ENCODE peak calls at places on chromosome 19, in seven cellular contexts. B is GM23248, K is neuronal stem cell, X is neural progenitor cell, E is endodermal cell, D is endothelial cell of umbilical vein, L is IMR-90. G is an unnamed sample.

GRCh38 chr19:3478409-3479176 is 1.7 kb downstream of the SMIM24 start:
- DNase-seq in X (no peak), D (no peak), B (no peak), L (no peak), K (no peak), E (peak), G (no peak)

GRCh38 chr19:15091918-15092753 is 10.1 kb downstream of the OR1I1 start:
- DNase-seq in X (peak), E (peak), K (peak), L (peak), D (peak), B (peak), G (peak)

GRCh38 chr19:6685962-6686627 is 16.1 kb upstream of the TNFSF14 start:
- DNase-seq in D (no peak), B (no peak), K (no peak), X (no peak), L (no peak), E (no peak), G (no peak)

GRCh38 chr19:42422092-42422575 is 5.1 kb downstream of the LIPE start:
- DNase-seq in B (no peak), X (no peak), K (no peak), L (no peak), D (no peak), E (no peak), G (no peak)

GRCh38 chr19:32421589-32422361 is 16.2 kb downstream of the DPY19L3 start:
- DNase-seq in B (no peak), D (peak), X (no peak), L (no peak), K (no peak), E (no peak), G (no peak)

GRCh38 chr19:7224205-7224833 is 69.9 kb downstream of the INSR start:
- DNase-seq in X (no peak), L (peak), D (no peak), K (no peak), B (peak), E (no peak), G (no peak)

GRCh38 chr19:45757696-45758095 is 11.4 kb downstream of the SIX5 start:
- DNase-seq in D (no peak), K (no peak), B (no peak), X (no peak), L (no peak), E (no peak), G (no peak)

GRCh38 chr19:46878613-46879375 is 18.0 kb downstream of the ARHGAP35 start:
- DNase-seq in L (peak), E (peak), B (peak), K (no peak), D (peak), X (no peak), G (no peak)

GRCh38 chr19:53333466-53334449 is at the start of gene ZNF845:
- DNase-seq in E (peak), B (peak), D (peak), K (peak), X (peak), L (peak), G (peak)

GRCh38 chr19:15393963-15394362 is 14.4 kb upstream of the AKAP8 start:
- DNase-seq in K (no peak), D (no peak), L (peak), B (peak), X (no peak), E (no peak), G (no peak)

GRCh38 chr19:13057744-13058143 is 44.9 kb downstream of the LYL1 start:
- DNase-seq in K (no peak), E (no peak), L (peak), D (peak), B (no peak), X (no peak), G (no peak)

GRCh38 chr19:6198896-6199239 is 63.4 kb downstream of the ACSBG2 start:
- DNase-seq in X (no peak), L (no peak), D (no peak), E (no peak), K (no peak), B (peak), G (no peak)

GRCh38 chr19:42436006-42436405 is 6.7 kb downstream of the CXCL17 start:
- DNase-seq in B (peak), K (no peak), X (no peak), E (no peak), D (no peak), L (no peak), G (no peak)

GRCh38 chr19:43731854-43732253 is 16.0 kb downstream of the IRGC start:
- DNase-seq in K (no peak), X (no peak), L (peak), D (no peak), E (no peak), B (no peak), G (no peak)

GRCh38 chr19:48772503-48772953 is 17.2 kb downstream of the FGF21 start:
- DNase-seq in X (no peak), E (no peak), B (peak), D (peak), K (no peak), L (no peak), G (no peak)
- H3K27ac ChIP-seq in X (no peak), E (no peak), B (no peak), D (no peak), K (no peak), L (no peak), G (no peak)

GRCh38 chr19:55590109-55590508 is 9.2 kb downstream of the FIZ1 start:
- DNase-seq in L (no peak), E (no peak), X (no peak), D (no peak), B (no peak), K (no peak), G (no peak)

GRCh38 chr19:55584871-55585270 is 4.2 kb upstream of the ZNF579 start:
- DNase-seq in B (no peak), X (no peak), D (no peak), K (no peak), L (no peak), E (no peak), G (no peak)

GRCh38 chr19:55588738-55589137 is 8.1 kb upstream of the ZNF579 start:
- DNase-seq in X (no peak), E (no peak), D (no peak), B (no peak), K (no peak), L (no peak), G (no peak)

GRCh38 chr19:55585658-55586339 is 5.2 kb upstream of the ZNF579 start:
- DNase-seq in E (peak), X (peak), L (peak), B (peak), K (peak), D (peak), G (no peak)

DNA sequence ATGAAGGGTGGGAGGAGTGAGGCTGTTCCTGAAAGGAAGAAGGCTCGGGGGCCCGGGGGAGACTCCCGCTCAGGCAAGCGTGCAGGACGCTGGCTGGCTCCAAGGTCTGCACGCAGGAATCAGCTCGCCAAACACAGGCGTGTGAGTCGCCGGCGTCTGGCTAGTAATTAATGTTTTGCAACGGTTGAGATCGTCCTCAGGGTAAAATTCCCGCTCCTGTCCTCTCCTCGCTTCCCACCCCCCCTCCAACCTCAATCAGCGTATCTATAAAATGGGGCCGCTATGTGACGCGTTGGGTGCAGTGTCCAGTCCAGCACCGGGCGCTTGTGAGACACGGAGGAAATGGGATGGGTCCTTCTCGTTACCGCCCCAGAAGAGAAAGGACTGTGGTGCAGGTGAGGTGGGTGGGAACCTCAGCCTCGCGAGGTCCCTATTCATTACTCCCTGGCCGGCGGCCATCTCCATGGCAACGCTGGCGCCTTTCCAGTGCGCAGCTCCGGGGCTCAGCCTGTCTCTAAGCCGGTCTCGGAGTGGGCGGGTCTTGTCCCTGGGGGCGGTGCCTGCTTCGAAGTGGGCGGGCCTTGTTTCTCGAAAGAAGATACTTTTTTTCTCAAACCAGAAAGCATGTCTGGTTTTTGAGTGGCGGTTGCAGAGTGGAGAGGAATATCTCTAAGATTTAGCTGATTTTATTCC is 6.5 kb upstream of the ZNF579 start:
- DNase-seq in B (peak), E (peak), D (peak), L (peak), K (peak), X (peak), G (peak)
- H3K9ac ChIP-seq in B (peak), E (peak), D (no peak), L (no peak), K (no peak), X (no peak), G (peak)

GRCh38 chr19:1066748-1067340 is at the start of gene ARHGAP45:
- DNase-seq in D (no peak), X (peak), E (peak), L (no peak), B (peak), K (no peak), G (no peak)
- H3K27ac ChIP-seq in D (no peak), X (no peak), E (no peak), L (no peak), B (no peak), K (no peak), G (no peak)

GRCh38 chr19:16896098-16896912 is 7.5 kb downstream of the F2RL3 start:
- DNase-seq in K (peak), X (peak), B (no peak), D (peak), E (peak), L (no peak), G (no peak)
- H3K9ac ChIP-seq in K (peak), X (no peak), B (peak), D (peak), E (peak), L (peak), G (no peak)

GRCh38 chr19:18418725-18419194 is 438 bp upstream of the SSBP4 start:
- DNase-seq in X (no peak), B (peak), K (no peak), L (no peak), E (no peak), D (no peak), G (no peak)
- H3K27ac ChIP-seq in X (no peak), B (peak), K (no peak), L (peak), E (peak), D (peak), G (peak)

GRCh38 chr19:1076951-1077350 is 10.0 kb downstream of the ARHGAP45 start:
- DNase-seq in K (no peak), D (no peak), X (no peak), E (no peak), B (peak), L (no peak), G (no peak)
- H3K9ac ChIP-seq in K (no peak), D (no peak), X (no peak), E (no peak), B (no peak), L (no peak), G (no peak)

GRCh38 chr19:35139618-35139943 is 957 bp downstream of the FXYD1 start:
- DNase-seq in B (no peak), E (no peak), L (no peak), X (no peak), D (no peak), K (no peak), G (no peak)
- H3K27ac ChIP-seq in B (no peak), E (peak), L (no peak), X (no peak), D (no peak), K (no peak), G (no peak)

GRCh38 chr19:8815780-8816179 is 16.3 kb downstream of the ZNF558 start:
- DNase-seq in B (no peak), X (no peak), L (no peak), K (no peak), E (no peak), D (no peak), G (no peak)
- H3K9ac ChIP-seq in B (no peak), X (no peak), L (no peak), K (no peak), E (no peak), D (no peak), G (no peak)

GRCh38 chr19:10661946-10662345 is 7.8 kb downstream of the ILF3 start:
- DNase-seq in L (no peak), X (no peak), K (no peak), E (no peak), B (no peak), D (no peak), G (no peak)
- H3K27ac ChIP-seq in L (no peak), X (no peak), K (no peak), E (no peak), B (peak), D (no peak), G (no peak)

GRCh38 chr19:18171605-18172327 is 1.8 kb upstream of the IFI30 start:
- DNase-seq in K (no peak), B (no peak), E (no peak), X (no peak), D (no peak), L (no peak), G (no peak)

GRCh38 chr19:18172331-18173053 is 1.1 kb upstream of the IFI30 start:
- DNase-seq in K (no peak), B (no peak), E (no peak), L (no peak), D (no peak), X (no peak), G (no peak)

GRCh38 chr19:18174983-18175382 is 1.4 kb downstream of the IFI30 start:
- DNase-seq in X (no peak), E (no peak), L (no peak), K (no peak), B (no peak), D (no peak), G (no peak)

GRCh38 chr19:18173054-18173571 is 500 bp upstream of the IFI30 start:
- DNase-seq in L (no peak), X (no peak), K (no peak), B (peak), E (no peak), D (no peak), G (no peak)

DNA sequence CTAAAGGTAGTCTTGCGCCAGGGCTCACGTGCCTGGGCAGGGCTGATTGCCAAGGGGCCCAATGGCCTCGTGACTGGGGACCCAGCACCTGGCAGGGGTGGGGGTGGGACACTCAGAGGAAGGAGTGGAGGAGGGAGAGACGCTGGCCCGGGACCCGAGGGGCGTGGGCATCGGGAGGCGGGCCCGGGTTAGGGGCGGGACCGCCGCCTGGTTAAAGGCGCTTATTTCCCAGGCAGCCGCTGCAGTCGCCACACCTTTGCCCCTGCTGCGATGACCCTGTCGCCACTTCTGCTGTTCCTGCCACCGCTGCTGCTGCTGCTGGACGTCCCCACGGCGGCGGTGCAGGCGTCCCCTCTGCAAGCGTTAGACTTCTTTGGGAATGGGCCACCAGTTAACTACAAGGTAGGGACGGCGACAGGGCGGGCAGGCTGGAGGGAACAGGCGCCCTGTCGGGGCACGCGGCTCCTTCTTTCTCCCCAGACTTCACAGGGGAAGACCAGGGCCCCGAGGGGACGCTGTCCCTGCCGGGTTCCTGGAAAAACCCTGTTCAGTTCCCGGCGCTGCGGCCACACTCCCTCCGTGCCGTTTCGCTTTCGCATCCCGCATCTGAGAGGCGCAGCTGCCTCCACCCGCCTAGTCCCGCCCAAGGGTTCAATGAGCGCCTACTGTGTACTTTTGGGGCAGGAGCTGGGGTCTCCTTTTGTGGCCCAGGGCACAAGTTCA is at the start of gene IFI30:
- DNase-seq in L (no peak), B (peak), X (peak), D (peak), K (no peak), E (peak), G (no peak)
- H3K9ac ChIP-seq in L (peak), B (peak), X (no peak), D (no peak), K (peak), E (no peak), G (peak)

G was measured in SK-N-MC.